ENCODE peak calls at places on chromosomes 3 and 15, in seven cellular contexts. E is CD8-positive, alpha-beta T cell; Y is astrocyte of the spinal cord; Z is fibroblast of lung; X is kidney epithelial cell; B is HepG2; K is epithelial cell of proximal tubule. N is an unnamed sample.
A peak's percentile ranks its signal among the peaks of the same experiment; 100 is the strongest.

GRCh38 chr15:75823860-75824613 is 19.2 kb upstream of the UBE2Q2 start:
- DNase-seq in E (no peak), Y (no peak), Z (no peak), X (no peak), B (peak; percentile 42), K (no peak), N (no peak)

GRCh38 chr15:78654272-78654671 is 13.3 kb upstream of the CHRNB4 start:
- DNase-seq in E (no peak), Y (no peak), Z (no peak), X (no peak), B (no peak), K (no peak), N (no peak)

GRCh38 chr3:13083898-13084297 is 10.7 kb upstream of the IQSEC1 start:
- DNase-seq in E (no peak), Y (no peak), Z (no peak), X (no peak), B (no peak), K (no peak), N (no peak)

GRCh38 chr15:94000603-94001002 is 230.8 kb upstream of the MCTP2 start:
- DNase-seq in E (no peak), Y (no peak), Z (no peak), X (no peak), B (no peak), K (no peak), N (no peak)

GRCh38 chr3:123476967-123477750 is 28.3 kb upstream of the ADCY5 start:
- DNase-seq in E (no peak), Y (no peak), Z (no peak), X (no peak), B (no peak), K (no peak), N (no peak)

GRCh38 chr3:172877011-172877410 is 126.5 kb downstream of the ECT2 start:
- DNase-seq in E (no peak), Y (no peak), Z (no peak), X (no peak), B (no peak), K (no peak), N (no peak)

GRCh38 chr3:161989012-161989411 is 492.4 kb downstream of the OTOL1 start:
- DNase-seq in E (no peak), Y (no peak), Z (no peak), X (no peak), B (no peak), K (no peak), N (no peak)

GRCh38 chr3:148149556-148149955 is 548.1 kb upstream of the AGTR1 start:
- DNase-seq in E (no peak), Y (no peak), Z (no peak), X (no peak), B (no peak), K (no peak), N (no peak)

GRCh38 chr15:52360229-52361203 is 64.9 kb upstream of the MYO5C start:
- DNase-seq in E (no peak), Y (no peak), Z (no peak), X (no peak), B (no peak), K (no peak), N (no peak)

GRCh38 chr3:98961161-98962155 is 60.0 kb upstream of the DCBLD2 start:
- DNase-seq in E (no peak), Y (peak; percentile 88), Z (peak; percentile 94), X (no peak), B (no peak), K (no peak), N (peak; percentile 85)

GRCh38 chr15:40934457-40934856 is 5.3 kb downstream of the DLL4 start:
- DNase-seq in E (no peak), Y (no peak), Z (no peak), X (no peak), B (no peak), K (no peak), N (no peak)
- H3K4me3 ChIP-seq in E (no peak overlapping the region), Y (no peak overlapping the region), Z (no peak overlapping the region), X (no peak overlapping the region), B (no peak overlapping the region), K (no peak overlapping the region), N (no peak overlapping the region)

GRCh38 chr3:157906627-157907026 is 199.6 kb downstream of the SHOX2 start:
- DNase-seq in E (no peak), Y (no peak), Z (no peak), X (no peak), B (no peak), K (no peak), N (no peak)
- TF ChIP-seq CTCF in E (no peak), Y (peak; percentile 6), Z (no peak), X (no peak), B (no peak), K (no peak), N (peak; percentile 44)

GRCh38 chr3:58009026-58009748 is 965 bp downstream of the FLNB start:
- DNase-seq in E (peak; percentile 69), Y (no peak), Z (no peak), X (no peak), B (no peak), K (no peak), N (no peak)

GRCh38 chr3:58011580-58011979 is 3.4 kb downstream of the FLNB start:
- DNase-seq in E (no peak), Y (no peak), Z (no peak), X (no peak), B (no peak), K (no peak), N (no peak)

GRCh38 chr3:58012302-58012701 is 4.1 kb downstream of the FLNB start:
- DNase-seq in E (no peak), Y (no peak), Z (no peak), X (no peak), B (no peak), K (no peak), N (no peak)

GRCh38 chr3:58009749-58010535 is 1.7 kb downstream of the FLNB start:
- DNase-seq in E (no peak), Y (no peak), Z (no peak), X (no peak), B (no peak), K (no peak), N (no peak)

GRCh38 chr3:58010562-58010961 is 2.3 kb downstream of the FLNB start:
- DNase-seq in E (no peak), Y (no peak), Z (no peak), X (no peak), B (no peak), K (no peak), N (no peak)
- H3K4me3 ChIP-seq in E (peak overlapping the region; percentile 20), Y (peak overlapping the region; percentile 99), Z (peak overlapping the region; percentile 94), X (peak overlapping the region; percentile 100), B (peak overlapping the region; percentile 93), K (peak overlapping the region; percentile 100), N (peak overlapping the region; percentile 100)

GRCh38 chr15:90886291-90886614 is 1.9 kb downstream of the FES start:
- DNase-seq in E (no peak), Y (no peak), Z (no peak), X (no peak), B (no peak), K (no peak), N (no peak)
- TF ChIP-seq CTCF in E (peak; percentile 19), Y (no peak), Z (no peak), X (no peak), B (no peak), K (no peak), N (no peak)

GRCh38 chr3:66497288-66497972 is 3.4 kb downstream of the LRIG1 start:
- DNase-seq in E (no peak), Y (no peak), Z (no peak), X (no peak), B (no peak), K (no peak), N (no peak)

GRCh38 chr3:66493464-66494099 is 7.2 kb downstream of the LRIG1 start:
- DNase-seq in E (no peak), Y (no peak), Z (no peak), X (no peak), B (no peak), K (no peak), N (no peak)

GRCh38 chr3:66496731-66497130 is 4.1 kb downstream of the LRIG1 start:
- DNase-seq in E (no peak), Y (no peak), Z (no peak), X (no peak), B (no peak), K (no peak), N (no peak)

GRCh38 chr3:66494964-66495581 is 5.7 kb downstream of the LRIG1 start:
- DNase-seq in E (no peak), Y (no peak), Z (no peak), X (no peak), B (no peak), K (no peak), N (no peak)

DNA sequence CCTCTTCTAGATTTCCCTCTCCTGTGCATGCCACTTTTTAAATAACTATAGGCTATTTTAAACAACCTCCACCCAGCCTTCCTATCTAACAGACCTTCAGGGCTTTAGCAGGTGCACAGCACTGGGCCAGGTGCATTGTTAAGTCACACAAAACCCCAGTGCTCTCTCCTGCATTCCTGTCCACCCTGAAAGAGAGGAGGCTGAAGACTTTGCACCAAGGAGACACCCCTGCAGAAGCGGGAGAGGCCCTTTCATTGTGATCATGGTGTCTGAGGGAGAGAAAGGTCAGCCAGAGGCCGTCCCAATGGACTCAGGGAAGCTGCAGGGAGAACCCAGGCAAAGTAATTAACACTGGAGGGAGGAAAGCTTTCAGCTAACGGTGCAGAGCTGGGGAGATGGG is 5.2 kb downstream of the LRIG1 start:
- DNase-seq in E (no peak), Y (no peak), Z (no peak), X (no peak), B (no peak), K (no peak), N (no peak)
- H3K4me3 ChIP-seq in E (no peak overlapping the region), Y (no peak overlapping the region), Z (no peak overlapping the region), X (no peak overlapping the region), B (no peak overlapping the region), K (no peak overlapping the region), N (no peak overlapping the region)

GRCh38 chr3:140186421-140186920 is 251.5 kb downstream of the CLSTN2 start:
- DNase-seq in E (no peak), Y (peak; percentile 89), Z (peak; percentile 42), X (peak; percentile 64), B (no peak), K (peak; percentile 62), N (peak; percentile 17)
- TF ChIP-seq CTCF in E (no peak), Y (no peak), Z (no peak), X (no peak), B (no peak), K (no peak), N (no peak)

GRCh38 chr3:119013951-119014350 is 20.7 kb downstream of the IGSF11 start:
- DNase-seq in E (no peak), Y (no peak), Z (no peak), X (no peak), B (no peak), K (no peak), N (no peak)

GRCh38 chr3:119015942-119016341 is 18.7 kb downstream of the IGSF11 start:
- DNase-seq in E (no peak), Y (no peak), Z (no peak), X (no peak), B (no peak), K (no peak), N (no peak)

GRCh38 chr3:119011528-119011927 is 23.1 kb downstream of the IGSF11 start:
- DNase-seq in E (no peak), Y (no peak), Z (no peak), X (no peak), B (no peak), K (no peak), N (no peak)
- H3K4me3 ChIP-seq in E (no peak overlapping the region), Y (no peak overlapping the region), Z (no peak overlapping the region), X (no peak overlapping the region), B (no peak overlapping the region), K (no peak overlapping the region), N (no peak overlapping the region)

N was measured in AG04449.